ENCODE peak calls at places on chromosomes 16 and 17, in eight cellular contexts. M is activated CD8-positive, alpha-beta T cell treated with anti-CD3 and anti-CD28 coated beads for 36 hours; A is heart right ventricle; U is neural crest cell; K is SK-N-SH; N is fibroblast of pulmonary artery; H is cardiac fibroblast; P is omental fat pad. X is an unnamed sample.

GRCh38 chr16:48487287-48487686 is 102.1 kb upstream of the SIAH1 start:
- DNase-seq in M (no peak), A (no peak), U (no peak), K (no peak), N (peak), H (peak), P (no peak), X (no peak)

GRCh38 chr17:59621771-59622170 is 2.1 kb downstream of the CLTC start:
- DNase-seq in M (no peak), A (no peak), U (no peak), K (no peak), N (no peak), H (no peak), P (no peak), X (no peak)

GRCh38 chr16:57855188-57855587 is 52.9 kb upstream of the KIFC3 start:
- DNase-seq in M (no peak), A (no peak), U (no peak), K (no peak), N (no peak), H (no peak), P (no peak), X (no peak)

GRCh38 chr17:37828313-37829124 is 83.7 kb upstream of the HNF1B start:
- DNase-seq in M (peak), A (no peak), U (no peak), K (no peak), N (peak), H (no peak), P (no peak), X (no peak)

GRCh38 chr16:15811778-15812750 is 44.8 kb downstream of the MYH11 start:
- DNase-seq in M (no peak), A (no peak), U (no peak), K (no peak), N (peak), H (peak), P (no peak), X (no peak)

GRCh38 chr16:35910409-35910808 is 2451.0 kb downstream of the TP53TG3F start:
- DNase-seq in M (no peak), A (no peak), U (no peak), K (no peak), N (no peak), H (no peak), P (no peak), X (no peak)

GRCh38 chr16:55145771-55146603 is 178.0 kb upstream of the IRX6 start:
- DNase-seq in M (no peak), A (no peak), U (no peak), K (no peak), N (no peak), H (no peak), P (no peak), X (no peak)

GRCh38 chr16:89422905-89423630 is 67.3 kb downstream of the ANKRD11 start:
- DNase-seq in M (peak), A (no peak), U (no peak), K (no peak), N (no peak), H (no peak), P (no peak), X (peak)

GRCh38 chr17:74923538-74924249 is 379 bp upstream of the OTOP2 start:
- DNase-seq in M (peak), A (peak), U (peak), K (peak), N (peak), H (peak), P (peak), X (peak)

GRCh38 chr17:75811174-75811573 is 26.6 kb downstream of the UNK start:
- DNase-seq in M (no peak), A (no peak), U (no peak), K (no peak), N (no peak), H (no peak), P (no peak), X (no peak)

GRCh38 chr16:9791566-9791965 is 390.7 kb downstream of the GRIN2A start:
- DNase-seq in M (no peak), A (no peak), U (no peak), K (no peak), N (no peak), H (no peak), P (no peak), X (no peak)

GRCh38 chr16:88606146-88606757 is 32.1 kb upstream of the IL17C start:
- DNase-seq in M (no peak), A (no peak), U (no peak), K (no peak), N (no peak), H (no peak), P (no peak), X (no peak)

GRCh38 chr17:78528541-78528940 is 48.7 kb downstream of the DNAH17 start:
- DNase-seq in M (no peak), A (no peak), U (no peak), K (no peak), N (no peak), H (no peak), P (no peak), X (no peak)

GRCh38 chr16:67101683-67102082 is 8.1 kb upstream of the PHAF1 start:
- DNase-seq in M (peak), A (no peak), U (no peak), K (no peak), N (no peak), H (no peak), P (no peak), X (no peak)

GRCh38 chr16:13377143-13377542 is 475.7 kb downstream of the SHISA9 start:
- DNase-seq in M (no peak), A (no peak), U (no peak), K (no peak), N (no peak), H (no peak), P (no peak), X (no peak)

GRCh38 chr17:51764387-51764971 is 394.0 kb downstream of the CA10 start:
- DNase-seq in M (peak), A (no peak), U (peak), K (peak), N (peak), H (peak), P (no peak), X (peak)

GRCh38 chr16:67727521-67728485 is 8.7 kb upstream of the GFOD2 start:
- DNase-seq in M (no peak), A (no peak), U (no peak), K (no peak), N (no peak), H (no peak), P (no peak), X (no peak)

GRCh38 chr16:11719171-11719570 is 23.5 kb downstream of the TXNDC11 start:
- DNase-seq in M (no peak), A (no peak), U (no peak), K (no peak), N (no peak), H (no peak), P (no peak), X (no peak)

GRCh38 chr17:37137906-37138413 is 189.2 kb downstream of the AATF start:
- DNase-seq in M (no peak), A (no peak), U (no peak), K (peak), N (no peak), H (no peak), P (no peak), X (no peak)

GRCh38 chr17:39737761-39738567 is at the start of gene GRB7:
- DNase-seq in M (peak), A (no peak), U (no peak), K (peak), N (no peak), H (no peak), P (no peak), X (no peak)

GRCh38 chr17:67125417-67125816 is 81.1 kb downstream of the CACNG1 start:
- DNase-seq in M (no peak), A (no peak), U (no peak), K (peak), N (no peak), H (no peak), P (no peak), X (no peak)

GRCh38 chr17:66633322-66633965 is 201.5 kb upstream of the CACNG5 start:
- DNase-seq in M (peak), A (no peak), U (no peak), K (no peak), N (peak), H (peak), P (no peak), X (no peak)

GRCh38 chr16:61665512-61665911 is 370.7 kb downstream of the CDH8 start:
- DNase-seq in M (no peak), A (no peak), U (no peak), K (no peak), N (no peak), H (no peak), P (no peak), X (no peak)

GRCh38 chr17:63555475-63556156 is 5.3 kb downstream of the DCAF7 start:
- DNase-seq in M (no peak), A (no peak), U (no peak), K (no peak), N (no peak), H (no peak), P (no peak), X (no peak)

GRCh38 chr16:86142801-86143236 is 243.9 kb downstream of the IRF8 start:
- DNase-seq in M (no peak), A (no peak), U (no peak), K (no peak), N (no peak), H (no peak), P (no peak), X (no peak)

GRCh38 chr17:48816774-48817590 is at the start of gene TTLL6:
- DNase-seq in M (peak), A (peak), U (peak), K (peak), N (peak), H (peak), P (peak), X (peak)

GRCh38 chr16:89430436-89431157 is 59.8 kb downstream of the ANKRD11 start:
- DNase-seq in M (no peak), A (no peak), U (no peak), K (no peak), N (no peak), H (no peak), P (no peak), X (no peak)

GRCh38 chr16:66263168-66263972 is 103.1 kb upstream of the CDH5 start:
- DNase-seq in M (no peak), A (no peak), U (no peak), K (no peak), N (no peak), H (no peak), P (no peak), X (no peak)

GRCh38 chr17:49567104-49567521 is 8.6 kb upstream of the NXPH3 start:
- DNase-seq in M (no peak), A (no peak), U (no peak), K (no peak), N (no peak), H (no peak), P (no peak), X (no peak)

GRCh38 chr16:49564577-49565224 is 191.1 kb downstream of the C16orf78 start:
- DNase-seq in M (no peak), A (no peak), U (no peak), K (no peak), N (no peak), H (no peak), P (no peak), X (no peak)

GRCh38 chr17:10380631-10381408 is 8.0 kb upstream of the MYH13 start:
- DNase-seq in M (no peak), A (no peak), U (no peak), K (no peak), N (peak), H (peak), P (no peak), X (no peak)

GRCh38 chr16:28089205-28089991 is 25.9 kb upstream of the GSG1L start:
- DNase-seq in M (no peak), A (no peak), U (no peak), K (no peak), N (no peak), H (no peak), P (no peak), X (no peak)

GRCh38 chr17:4967539-4968165 is at the start of gene SPAG7:
- DNase-seq in M (peak), A (peak), U (peak), K (peak), N (peak), H (peak), P (peak), X (peak)
- TF ChIP-seq CTCF in M (no peak), A (no peak), U (no peak), K (no peak), N (no peak), H (no peak), P (no peak), X (no peak)

GRCh38 chr16:660459-661183 is 7.3 kb upstream of the RHOT2 start:
- DNase-seq in M (peak), A (peak), U (peak), K (peak), N (peak), H (peak), P (peak), X (peak)
- TF ChIP-seq CTCF in M (peak), A (peak), U (peak), K (peak), N (peak), H (peak), P (no peak), X (peak)

GRCh38 chr17:77141846-77142449 is 1.2 kb downstream of the SEC14L1 start:
- DNase-seq in M (no peak), A (no peak), U (no peak), K (no peak), N (no peak), H (no peak), P (no peak), X (no peak)

GRCh38 chr17:77142689-77143088 is 1.9 kb downstream of the SEC14L1 start:
- DNase-seq in M (no peak), A (no peak), U (no peak), K (no peak), N (no peak), H (no peak), P (no peak), X (no peak)

GRCh38 chr17:77143306-77143705 is 2.5 kb downstream of the SEC14L1 start:
- DNase-seq in M (no peak), A (no peak), U (no peak), K (no peak), N (no peak), H (no peak), P (no peak), X (no peak)

GRCh38 chr17:77140878-77141767 is at the start of gene SEC14L1:
- DNase-seq in M (peak), A (peak), U (peak), K (peak), N (peak), H (peak), P (no peak), X (no peak)

DNA sequence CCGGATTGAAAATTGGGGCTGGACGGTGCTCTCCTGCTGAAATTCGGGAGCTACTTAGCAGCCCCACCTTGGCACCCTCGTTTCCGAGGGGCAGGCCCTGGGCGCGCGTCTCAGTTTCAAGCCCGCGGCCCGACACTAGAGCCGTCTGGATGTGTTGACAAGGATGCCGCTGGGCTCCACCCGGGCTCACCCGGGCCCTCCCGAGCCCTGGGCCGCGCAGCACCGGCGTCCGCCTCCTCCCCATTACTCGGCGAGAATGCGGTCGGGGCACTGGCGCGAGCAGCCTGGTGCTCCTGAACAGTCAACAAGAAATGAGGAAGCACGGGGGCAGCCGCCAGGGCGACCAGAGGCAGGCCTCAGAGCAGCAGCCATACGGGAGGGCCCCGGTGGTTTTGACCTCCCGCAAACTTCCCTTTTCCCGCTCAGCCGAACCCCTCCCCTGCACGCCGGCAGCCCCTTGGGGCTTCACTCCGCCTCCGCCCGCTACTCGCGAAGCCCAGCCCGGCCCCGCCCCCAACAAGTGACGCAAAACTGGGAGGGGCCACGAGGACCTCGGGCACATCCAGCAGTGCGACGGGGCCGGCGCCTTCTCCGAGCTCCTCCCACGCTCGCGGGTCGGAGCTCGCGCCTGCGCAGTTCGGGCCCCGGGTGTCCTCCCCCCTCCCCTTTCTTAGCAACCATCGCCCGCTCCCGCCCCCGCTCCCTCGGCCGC is 447 bp upstream of the SEC14L1 start:
- DNase-seq in M (peak), A (peak), U (peak), K (peak), N (peak), H (peak), P (peak), X (peak)
- TF ChIP-seq CTCF in M (no peak), A (no peak), U (peak), K (no peak), N (no peak), H (no peak), P (no peak), X (no peak)

DNA sequence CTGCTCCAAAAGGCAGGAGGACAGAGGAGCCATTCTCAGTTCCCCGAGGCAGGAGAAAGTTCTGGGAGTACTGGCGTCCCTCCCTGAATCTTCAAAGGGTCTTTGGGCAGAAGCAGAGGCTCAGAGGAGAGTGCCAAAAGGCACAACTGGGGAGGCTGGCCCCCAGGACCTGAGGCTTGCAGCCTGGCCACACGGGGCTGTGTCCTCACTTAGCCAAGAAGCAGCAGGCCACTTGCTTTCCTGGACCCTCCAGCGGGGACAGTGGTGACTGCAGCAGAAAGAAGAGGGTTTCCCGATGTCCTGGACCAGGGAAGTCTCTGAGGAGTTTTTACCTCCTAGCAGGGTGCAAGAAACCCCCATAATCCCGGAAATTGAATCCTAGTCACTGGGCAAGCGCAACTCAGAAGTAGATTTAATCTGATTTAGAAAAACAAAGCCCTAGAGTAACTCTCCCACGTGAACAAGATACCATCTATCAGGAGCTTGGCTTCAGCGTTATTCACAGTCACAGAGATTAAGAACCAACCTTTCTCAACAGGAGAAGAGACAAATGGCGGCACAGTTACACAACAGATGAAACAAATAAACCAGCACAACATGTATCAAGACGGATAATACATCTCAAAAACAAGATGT is 25.5 kb upstream of the BCO1 start:
- DNase-seq in M (no peak), A (no peak), U (no peak), K (no peak), N (no peak), H (no peak), P (no peak), X (no peak)
- TF ChIP-seq CTCF in M (no peak), A (no peak), U (no peak), K (no peak), N (no peak), H (no peak), P (no peak), X (no peak)

DNA sequence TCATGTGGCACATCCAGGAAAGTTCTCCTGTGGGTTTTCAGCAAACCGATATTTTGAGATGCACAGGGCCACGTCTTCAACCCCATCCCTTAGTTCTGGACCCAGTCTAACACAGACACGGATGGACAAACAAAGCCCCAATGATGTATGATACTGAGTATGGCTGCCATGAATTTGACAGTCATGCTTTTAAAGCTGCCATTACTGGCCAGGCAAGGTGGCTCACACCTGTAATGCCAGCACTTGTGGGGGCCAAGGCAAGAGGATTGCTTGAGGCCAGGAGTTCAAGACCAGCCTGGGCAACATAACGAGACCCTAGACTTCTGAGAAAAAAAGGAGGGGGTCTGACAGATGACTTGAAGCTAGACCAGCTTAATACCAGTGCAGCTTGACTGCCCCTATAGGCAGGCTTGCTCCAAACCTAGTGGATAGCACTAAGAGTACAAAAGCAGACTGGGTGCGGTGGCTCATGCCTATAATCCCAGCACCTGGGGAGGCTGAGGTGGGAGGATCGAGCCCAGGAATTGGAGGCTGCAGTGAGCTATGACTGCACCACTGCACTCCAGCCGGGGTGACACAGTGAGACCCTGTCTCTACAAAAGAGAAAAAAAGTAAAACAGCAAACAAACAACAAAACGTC is 10.8 kb upstream of the ZNF629 start:
- DNase-seq in M (no peak), A (no peak), U (no peak), K (no peak), N (no peak), H (no peak), P (no peak), X (no peak)
- TF ChIP-seq CTCF in M (no peak), A (no peak), U (peak), K (peak), N (peak), H (no peak), P (no peak), X (no peak)

DNA sequence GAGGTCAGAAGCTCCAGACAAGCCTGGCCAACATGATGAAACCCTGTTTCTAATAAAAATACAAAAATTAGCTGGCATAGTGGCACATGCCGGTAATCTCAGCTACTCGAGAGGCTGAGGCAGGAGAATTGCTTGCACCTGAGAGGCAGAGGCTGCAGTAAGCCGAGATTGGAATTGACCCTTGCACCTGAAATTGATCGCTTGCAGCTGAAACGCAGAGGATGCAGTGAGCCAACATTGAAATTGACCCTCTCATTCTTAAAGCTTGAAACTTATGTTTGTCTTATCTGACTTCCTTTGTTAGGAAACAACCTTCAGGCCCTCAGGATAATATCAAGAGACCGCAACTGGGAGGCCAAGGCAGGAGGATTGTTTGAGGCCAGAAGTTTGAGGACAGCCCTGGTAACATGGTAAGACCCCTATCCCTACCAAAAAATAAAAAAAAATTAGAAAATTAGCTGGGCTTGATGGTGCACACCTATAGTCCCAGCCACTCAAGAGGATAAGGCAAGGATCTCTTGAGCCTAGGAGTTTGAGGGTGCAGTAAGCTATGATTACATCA is 376.6 kb upstream of the XYLT1 start:
- DNase-seq in M (no peak), A (no peak), U (no peak), K (no peak), N (no peak), H (no peak), P (no peak), X (no peak)
- TF ChIP-seq CTCF in M (no peak), A (no peak), U (no peak), K (no peak), N (no peak), H (no peak), P (no peak), X (no peak)

GRCh38 chr16:74650966-74651567 is 15.6 kb downstream of the RFWD3 start:
- DNase-seq in M (no peak), A (no peak), U (peak), K (peak), N (peak), H (peak), P (no peak), X (no peak)
- TF ChIP-seq CTCF in M (peak), A (peak), U (peak), K (peak), N (peak), H (peak), P (no peak), X (peak)

X was measured in GM10248.